ENCODE peak calls at places on chromosome 22, in ten cellular contexts. One of them, this sample, is unnamed.

GRCh38 chr22:31185056-31185455 is 25.1 kb downstream of the RNF185 start:
- DNase-seq in transverse colon: no peak
- DNase-seq in stomach: no peak
- DNase-seq in upper lobe of left lung: no peak
- DNase-seq in K562: no peak
- DNase-seq in sigmoid colon: no peak
- DNase-seq in SK-N-SH: no peak
- DNase-seq in GM12878: no peak
- DNase-seq in HepG2: no peak
- DNase-seq in esophagus muscularis mucosa: no peak
- DNase-seq in this sample: no peak

GRCh38 chr22:24338701-24339451 is 68.2 kb downstream of the SPECC1L start:
- DNase-seq in transverse colon: no peak
- DNase-seq in stomach: no peak
- DNase-seq in upper lobe of left lung: no peak
- DNase-seq in K562: no peak
- DNase-seq in sigmoid colon: no peak
- DNase-seq in SK-N-SH: no peak
- DNase-seq in GM12878: no peak
- DNase-seq in HepG2: no peak
- DNase-seq in esophagus muscularis mucosa: no peak
- DNase-seq in this sample: no peak

GRCh38 chr22:46788426-46789168 is 26.1 kb downstream of the TBC1D22A start:
- DNase-seq in transverse colon: no peak
- DNase-seq in stomach: no peak
- DNase-seq in upper lobe of left lung: no peak
- DNase-seq in K562: no peak
- DNase-seq in sigmoid colon: peak
- DNase-seq in SK-N-SH: no peak
- DNase-seq in GM12878: no peak
- DNase-seq in HepG2: no peak
- DNase-seq in esophagus muscularis mucosa: no peak
- DNase-seq in this sample: peak

GRCh38 chr22:23377767-23378166 is 197.5 kb downstream of the BCR start:
- DNase-seq in transverse colon: no peak
- DNase-seq in stomach: no peak
- DNase-seq in upper lobe of left lung: no peak
- DNase-seq in K562: no peak
- DNase-seq in sigmoid colon: no peak
- DNase-seq in SK-N-SH: no peak
- DNase-seq in GM12878: no peak
- DNase-seq in HepG2: no peak
- DNase-seq in esophagus muscularis mucosa: no peak
- DNase-seq in this sample: no peak

GRCh38 chr22:36237462-36238347 is 1.6 kb downstream of the APOL2 start:
- DNase-seq in transverse colon: peak
- DNase-seq in stomach: no peak
- DNase-seq in upper lobe of left lung: no peak
- DNase-seq in K562: no peak
- DNase-seq in sigmoid colon: no peak
- DNase-seq in SK-N-SH: no peak
- DNase-seq in GM12878: no peak
- DNase-seq in HepG2: no peak
- DNase-seq in esophagus muscularis mucosa: no peak
- DNase-seq in this sample: no peak

GRCh38 chr22:24094966-24095365 is 83.9 kb downstream of the CABIN1 start:
- DNase-seq in transverse colon: no peak
- DNase-seq in stomach: no peak
- DNase-seq in upper lobe of left lung: peak
- DNase-seq in K562: no peak
- DNase-seq in sigmoid colon: peak
- DNase-seq in SK-N-SH: no peak
- DNase-seq in GM12878: no peak
- DNase-seq in HepG2: no peak
- DNase-seq in esophagus muscularis mucosa: no peak
- DNase-seq in this sample: peak

GRCh38 chr22:45031629-45032403 is 22.0 kb upstream of the PHF21B start:
- DNase-seq in transverse colon: no peak
- DNase-seq in stomach: no peak
- DNase-seq in upper lobe of left lung: no peak
- DNase-seq in K562: no peak
- DNase-seq in sigmoid colon: no peak
- DNase-seq in SK-N-SH: no peak
- DNase-seq in GM12878: no peak
- DNase-seq in HepG2: no peak
- DNase-seq in esophagus muscularis mucosa: no peak
- DNase-seq in this sample: no peak

GRCh38 chr22:17107547-17107810 is 13.7 kb downstream of the TMEM121B start:
- DNase-seq in transverse colon: no peak
- DNase-seq in stomach: no peak
- DNase-seq in upper lobe of left lung: no peak
- DNase-seq in K562: no peak
- DNase-seq in sigmoid colon: no peak
- DNase-seq in SK-N-SH: no peak
- DNase-seq in GM12878: no peak
- DNase-seq in HepG2: no peak
- DNase-seq in esophagus muscularis mucosa: no peak
- DNase-seq in this sample: no peak

GRCh38 chr22:17592201-17592600 is 28.9 kb downstream of the SLC25A18 start:
- DNase-seq in transverse colon: no peak
- DNase-seq in stomach: no peak
- DNase-seq in upper lobe of left lung: no peak
- DNase-seq in K562: no peak
- DNase-seq in sigmoid colon: peak
- DNase-seq in SK-N-SH: no peak
- DNase-seq in GM12878: no peak
- DNase-seq in HepG2: no peak
- DNase-seq in esophagus muscularis mucosa: no peak
- DNase-seq in this sample: no peak

GRCh38 chr22:39478461-39478860 is 21.6 kb downstream of the MGAT3 start:
- DNase-seq in transverse colon: no peak
- DNase-seq in stomach: peak
- DNase-seq in upper lobe of left lung: no peak
- DNase-seq in K562: peak
- DNase-seq in sigmoid colon: no peak
- DNase-seq in SK-N-SH: no peak
- DNase-seq in GM12878: no peak
- DNase-seq in HepG2: no peak
- DNase-seq in esophagus muscularis mucosa: no peak
- DNase-seq in this sample: no peak

GRCh38 chr22:36660931-36661330 is 42.6 kb downstream of the CACNG2 start:
- DNase-seq in transverse colon: no peak
- DNase-seq in stomach: no peak
- DNase-seq in upper lobe of left lung: no peak
- DNase-seq in K562: no peak
- DNase-seq in sigmoid colon: no peak
- DNase-seq in SK-N-SH: no peak
- DNase-seq in GM12878: no peak
- DNase-seq in HepG2: no peak
- DNase-seq in esophagus muscularis mucosa: no peak
- DNase-seq in this sample: no peak

GRCh38 chr22:37777122-37777687 is 30.5 kb upstream of the GCAT start:
- DNase-seq in transverse colon: peak
- DNase-seq in stomach: peak
- DNase-seq in upper lobe of left lung: peak
- DNase-seq in K562: peak
- DNase-seq in sigmoid colon: peak
- DNase-seq in SK-N-SH: no peak
- DNase-seq in GM12878: peak
- DNase-seq in HepG2: peak
- DNase-seq in esophagus muscularis mucosa: no peak
- DNase-seq in this sample: no peak

DNA sequence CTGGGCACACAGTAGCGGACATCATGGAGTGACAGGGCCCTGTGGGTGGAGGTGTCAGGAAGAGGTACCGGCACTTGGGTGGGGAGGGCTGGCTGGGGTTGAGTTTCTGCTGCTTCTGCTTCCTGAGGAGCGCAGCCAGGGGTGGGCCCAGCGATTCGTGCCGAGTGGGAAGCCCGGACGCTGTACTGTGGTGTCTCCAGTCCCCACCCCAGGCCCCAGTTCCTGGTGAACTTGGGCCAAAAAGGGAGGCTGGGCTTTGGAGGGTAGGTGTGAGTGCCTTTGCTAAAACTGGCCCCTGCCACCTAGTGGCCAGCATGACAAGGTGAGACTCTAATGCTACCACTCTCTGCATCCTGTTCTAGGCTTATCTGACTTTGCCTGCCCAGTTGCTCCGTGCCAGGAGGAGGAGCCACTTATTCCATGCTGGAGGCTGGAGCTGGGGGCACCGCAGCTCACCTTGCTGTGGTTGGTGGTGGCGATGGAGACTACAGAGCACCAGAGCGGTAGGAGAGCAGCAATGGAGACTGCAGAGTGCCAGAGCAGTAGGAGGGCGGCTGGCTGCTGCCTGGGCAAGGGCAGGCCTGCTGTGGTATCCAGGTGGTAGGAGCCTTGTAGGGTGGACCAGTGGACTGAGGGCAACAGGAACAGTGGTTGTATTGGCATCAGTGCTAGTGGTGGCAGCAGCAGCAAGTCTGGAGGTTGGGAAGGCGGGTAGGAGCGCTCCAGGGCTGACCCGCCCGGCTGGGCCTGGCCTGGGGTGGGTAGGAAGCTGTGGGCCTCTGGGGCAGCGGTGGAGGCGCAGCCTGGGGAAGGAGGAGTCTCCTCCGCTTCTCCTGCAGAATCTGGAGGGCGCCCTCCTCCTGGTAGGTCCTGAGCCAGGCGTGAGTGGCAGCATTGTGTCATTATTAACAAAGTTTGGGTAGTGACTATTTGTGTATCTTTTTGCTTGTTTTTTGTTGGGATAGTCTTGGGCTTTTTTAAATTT is 2.2 kb upstream of the RFPL2 start:
- DNase-seq in transverse colon: peak
- DNase-seq in stomach: peak
- DNase-seq in upper lobe of left lung: peak
- DNase-seq in K562: no peak
- DNase-seq in sigmoid colon: no peak
- DNase-seq in SK-N-SH: peak
- DNase-seq in GM12878: no peak
- DNase-seq in HepG2: peak
- DNase-seq in esophagus muscularis mucosa: peak
- DNase-seq in this sample: no peak
- TF ChIP-seq EP300 in transverse colon: no peak
- TF ChIP-seq EP300 in stomach: no peak
- TF ChIP-seq EP300 in upper lobe of left lung: no peak
- TF ChIP-seq EP300 in K562: no peak
- TF ChIP-seq EP300 in sigmoid colon: no peak
- TF ChIP-seq EP300 in SK-N-SH: no peak
- TF ChIP-seq EP300 in GM12878: no peak
- TF ChIP-seq EP300 in HepG2: no peak
- TF ChIP-seq EP300 in esophagus muscularis mucosa: no peak
- TF ChIP-seq EP300 in this sample: no peak

GRCh38 chr22:29553391-29554224 is at the start of gene THOC5:
- DNase-seq in transverse colon: peak
- DNase-seq in stomach: peak
- DNase-seq in upper lobe of left lung: peak
- DNase-seq in K562: peak
- DNase-seq in sigmoid colon: peak
- DNase-seq in SK-N-SH: peak
- DNase-seq in GM12878: peak
- DNase-seq in HepG2: peak
- DNase-seq in esophagus muscularis mucosa: peak
- DNase-seq in this sample: peak

GRCh38 chr22:29563652-29564460 is 10.3 kb upstream of the THOC5 start:
- DNase-seq in transverse colon: no peak
- DNase-seq in stomach: no peak
- DNase-seq in upper lobe of left lung: no peak
- DNase-seq in K562: no peak
- DNase-seq in sigmoid colon: no peak
- DNase-seq in SK-N-SH: no peak
- DNase-seq in GM12878: no peak
- DNase-seq in HepG2: no peak
- DNase-seq in esophagus muscularis mucosa: no peak
- DNase-seq in this sample: no peak

GRCh38 chr22:29559853-29560252 is 6.3 kb upstream of the THOC5 start:
- DNase-seq in transverse colon: no peak
- DNase-seq in stomach: no peak
- DNase-seq in upper lobe of left lung: no peak
- DNase-seq in K562: no peak
- DNase-seq in sigmoid colon: no peak
- DNase-seq in SK-N-SH: no peak
- DNase-seq in GM12878: no peak
- DNase-seq in HepG2: no peak
- DNase-seq in esophagus muscularis mucosa: no peak
- DNase-seq in this sample: no peak

GRCh38 chr22:29555065-29555644 is 1.6 kb upstream of the THOC5 start:
- DNase-seq in transverse colon: peak
- DNase-seq in stomach: no peak
- DNase-seq in upper lobe of left lung: no peak
- DNase-seq in K562: no peak
- DNase-seq in sigmoid colon: no peak
- DNase-seq in SK-N-SH: no peak
- DNase-seq in GM12878: no peak
- DNase-seq in HepG2: no peak
- DNase-seq in esophagus muscularis mucosa: no peak
- DNase-seq in this sample: no peak

GRCh38 chr22:29559030-29559429 is 5.5 kb upstream of the THOC5 start:
- DNase-seq in transverse colon: no peak
- DNase-seq in stomach: no peak
- DNase-seq in upper lobe of left lung: no peak
- DNase-seq in K562: no peak
- DNase-seq in sigmoid colon: no peak
- DNase-seq in SK-N-SH: no peak
- DNase-seq in GM12878: no peak
- DNase-seq in HepG2: no peak
- DNase-seq in esophagus muscularis mucosa: no peak
- DNase-seq in this sample: no peak
- TF ChIP-seq CTCF in transverse colon: no peak
- TF ChIP-seq CTCF in stomach: no peak
- TF ChIP-seq CTCF in upper lobe of left lung: no peak
- TF ChIP-seq CTCF in K562: no peak
- TF ChIP-seq CTCF in sigmoid colon: no peak
- TF ChIP-seq CTCF in SK-N-SH: no peak
- TF ChIP-seq CTCF in GM12878: no peak
- TF ChIP-seq CTCF in HepG2: no peak
- TF ChIP-seq CTCF in esophagus muscularis mucosa: no peak
- TF ChIP-seq CTCF in this sample: no peak

GRCh38 chr22:21589415-21589814 is 21.9 kb downstream of the UBE2L3 start:
- DNase-seq in transverse colon: no peak
- DNase-seq in stomach: no peak
- DNase-seq in upper lobe of left lung: no peak
- DNase-seq in K562: no peak
- DNase-seq in sigmoid colon: no peak
- DNase-seq in SK-N-SH: no peak
- DNase-seq in GM12878: no peak
- DNase-seq in HepG2: no peak
- DNase-seq in esophagus muscularis mucosa: no peak
- DNase-seq in this sample: no peak
- TF ChIP-seq POLR2AphosphoS5 in transverse colon: no peak
- TF ChIP-seq POLR2AphosphoS5 in stomach: no peak
- TF ChIP-seq POLR2AphosphoS5 in upper lobe of left lung: no peak
- TF ChIP-seq POLR2AphosphoS5 in K562: no peak
- TF ChIP-seq POLR2AphosphoS5 in sigmoid colon: no peak
- TF ChIP-seq POLR2AphosphoS5 in SK-N-SH: no peak
- TF ChIP-seq POLR2AphosphoS5 in GM12878: no peak
- TF ChIP-seq POLR2AphosphoS5 in HepG2: no peak
- TF ChIP-seq POLR2AphosphoS5 in esophagus muscularis mucosa: no peak
- TF ChIP-seq POLR2AphosphoS5 in this sample: no peak

DNA sequence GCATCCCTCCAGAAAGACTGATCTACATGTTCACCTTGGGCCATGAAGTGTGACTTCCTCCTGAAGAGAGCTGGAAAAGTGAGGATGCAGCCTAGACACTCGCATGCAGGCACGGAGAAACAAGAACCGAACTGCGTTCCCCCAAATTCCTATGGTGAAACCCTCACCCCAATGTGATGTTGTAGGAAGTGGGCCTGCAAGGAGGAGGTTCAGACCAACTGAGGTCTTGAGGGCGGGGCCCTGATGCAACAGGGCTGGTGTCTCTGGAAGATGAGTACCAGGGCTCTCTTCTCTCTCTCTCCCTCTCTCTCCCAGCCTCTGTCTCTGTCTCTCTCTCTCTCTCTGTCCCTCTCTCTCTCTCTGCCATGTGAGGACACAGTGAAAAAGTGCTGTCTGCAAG is 501.1 kb downstream of the BRD1 start:
- DNase-seq in transverse colon: no peak
- DNase-seq in stomach: peak
- DNase-seq in upper lobe of left lung: no peak
- DNase-seq in K562: no peak
- DNase-seq in sigmoid colon: no peak
- DNase-seq in SK-N-SH: no peak
- DNase-seq in GM12878: no peak
- DNase-seq in HepG2: no peak
- DNase-seq in esophagus muscularis mucosa: no peak
- DNase-seq in this sample: no peak
- TF ChIP-seq EP300 in transverse colon: no peak
- TF ChIP-seq EP300 in stomach: no peak
- TF ChIP-seq EP300 in upper lobe of left lung: no peak
- TF ChIP-seq EP300 in K562: no peak
- TF ChIP-seq EP300 in sigmoid colon: no peak
- TF ChIP-seq EP300 in SK-N-SH: no peak
- TF ChIP-seq EP300 in GM12878: no peak
- TF ChIP-seq EP300 in HepG2: no peak
- TF ChIP-seq EP300 in esophagus muscularis mucosa: no peak
- TF ChIP-seq EP300 in this sample: no peak